ENCODE peak calls at places on chromosomes 11 and 22, in six cellular contexts. C is H9, K is H1, Y is mesenchymal stem cell, Z is trophoblast cell, G is IMR-90. F is an unnamed sample.

GRCh38 chr11:113273720-113274119 is 40.7 kb upstream of the TTC12 start:
- DNase-seq in Y (no peak), G (no peak), K (no peak), Z (no peak), C (no peak), F (no peak)

GRCh38 chr11:111846640-111847039 is 24.7 kb downstream of the ALG9 start:
- DNase-seq in G (peak), C (no peak), Y (peak), K (no peak), Z (peak), F (no peak)

GRCh38 chr22:44859641-44860040 is 107.3 kb downstream of the ARHGAP8 start:
- DNase-seq in K (no peak), Z (no peak), Y (no peak), C (no peak), G (no peak), F (no peak)

GRCh38 chr11:92681606-92682005 is 287.8 kb upstream of the MTNR1B start:
- DNase-seq in G (no peak), Y (no peak), K (no peak), Z (no peak), C (no peak), F (no peak)

GRCh38 chr11:36746886-36747710 is 149.1 kb upstream of the RAG2 start:
- DNase-seq in Z (peak), G (peak), C (peak), Y (peak), K (peak), F (peak)

GRCh38 chr22:50276143-50276542 is 6.0 kb upstream of the MAPK11 start:
- DNase-seq in K (no peak), Z (peak), G (peak), Y (no peak), C (peak), F (no peak)

GRCh38 chr11:84419576-84419975 is 1133.4 kb upstream of the CCDC90B start:
- DNase-seq in G (no peak), K (no peak), C (no peak), Y (no peak), Z (no peak), F (peak)

GRCh38 chr11:15927866-15928217 is 428.5 kb downstream of the SOX6 start:
- DNase-seq in G (no peak), Z (no peak), C (no peak), Y (no peak), K (no peak), F (no peak)

GRCh38 chr11:30586251-30587144 is at the start of gene MPPED2:
- DNase-seq in Z (peak), C (peak), G (no peak), K (no peak), Y (no peak), F (peak)

GRCh38 chr22:46373838-46374662 is 38.5 kb downstream of the TRMU start:
- DNase-seq in K (no peak), Z (no peak), G (no peak), C (no peak), Y (no peak), F (no peak)

GRCh38 chr22:20610243-20610686 is 102.9 kb downstream of the MED15 start:
- DNase-seq in K (no peak), Z (no peak), G (no peak), C (peak), Y (no peak), F (no peak)

GRCh38 chr22:24965822-24966626 is 13.5 kb downstream of the KIAA1671 start:
- DNase-seq in C (no peak), Y (no peak), G (no peak), K (no peak), Z (peak), F (no peak)

GRCh38 chr11:44445500-44446340 is 119.7 kb upstream of the CD82 start:
- DNase-seq in Y (no peak), G (no peak), Z (no peak), C (peak), K (peak), F (no peak)

GRCh38 chr11:102111787-102112653 is 1.8 kb downstream of the YAP1 start:
- DNase-seq in K (peak), G (peak), Z (peak), C (no peak), Y (peak), F (no peak)

GRCh38 chr11:112620621-112621394 is 340.4 kb upstream of the NCAM1 start:
- DNase-seq in Y (peak), C (no peak), Z (peak), K (no peak), G (no peak), F (no peak)

GRCh38 chr11:57224537-57224936 is 12.5 kb downstream of the APLNR start:
- DNase-seq in Z (no peak), C (no peak), Y (no peak), G (peak), K (no peak), F (no peak)

GRCh38 chr11:106216281-106216680 is 138.8 kb downstream of the AASDHPPT start:
- DNase-seq in Y (no peak), C (no peak), Z (no peak), G (no peak), K (no peak), F (no peak)

GRCh38 chr11:102139081-102139498 is 28.8 kb downstream of the YAP1 start:
- DNase-seq in C (no peak), Y (peak), K (no peak), G (peak), Z (peak), F (no peak)

GRCh38 chr22:32218470-32218869 is 13.6 kb upstream of the RFPL2 start:
- DNase-seq in K (no peak), G (no peak), Z (peak), C (no peak), Y (no peak), F (no peak)

GRCh38 chr22:37032535-37033460 is 13.3 kb downstream of the MPST start:
- DNase-seq in Z (peak), K (no peak), G (peak), C (no peak), Y (peak), F (no peak)

GRCh38 chr11:125410091-125410490 is 86.0 kb downstream of the FEZ1 start:
- DNase-seq in C (peak), Z (peak), K (no peak), Y (peak), G (no peak), F (no peak)

GRCh38 chr22:30891443-30891755 is 77.2 kb downstream of the MORC2 start:
- DNase-seq in Y (no peak), K (no peak), Z (no peak), G (no peak), C (no peak), F (no peak)

GRCh38 chr22:43542681-43543521 is 131.1 kb downstream of the MPPED1 start:
- DNase-seq in C (peak), G (no peak), K (no peak), Z (no peak), Y (no peak), F (no peak)

GRCh38 chr11:19931141-19931767 is 218.6 kb downstream of the NAV2 start:
- DNase-seq in C (no peak), K (no peak), Y (peak), G (no peak), Z (no peak), F (no peak)

GRCh38 chr22:47090591-47091240 is 328.3 kb downstream of the TBC1D22A start:
- DNase-seq in G (peak), Y (peak), C (peak), K (no peak), Z (peak), F (peak)

GRCh38 chr11:61701298-61701993 is 21.3 kb downstream of the DAGLA start:
- DNase-seq in Z (peak), C (peak), K (no peak), Y (peak), G (peak), F (no peak)

GRCh38 chr11:26741036-26741435 is 19.2 kb upstream of the SLC5A12 start:
- DNase-seq in G (no peak), C (no peak), K (no peak), Y (no peak), Z (no peak), F (no peak)

GRCh38 chr11:124740277-124740882 is 638 bp downstream of the NRGN start:
- DNase-seq in G (no peak), C (peak), Z (peak), Y (no peak), K (no peak), F (no peak)

GRCh38 chr22:48504519-48505140 is 1323.0 kb downstream of the BRD1 start:
- DNase-seq in K (no peak), Y (no peak), C (no peak), Z (no peak), G (no peak), F (no peak)

GRCh38 chr22:46891382-46891951 is 129.0 kb downstream of the TBC1D22A start:
- DNase-seq in Z (no peak), Y (no peak), G (no peak), C (no peak), K (no peak), F (no peak)

GRCh38 chr11:68448604-68449011 is 11.9 kb upstream of the PPP6R3 start:
- DNase-seq in K (no peak), Z (no peak), Y (no peak), C (no peak), G (no peak), F (no peak)

GRCh38 chr11:9574556-9574805 is 1.0 kb downstream of the WEE1 start:
- DNase-seq in Z (no peak), C (no peak), Y (no peak), G (no peak), K (no peak), F (no peak)

GRCh38 chr11:64146036-64146943 is 19.6 kb downstream of the MACROD1 start:
- DNase-seq in Y (peak), C (peak), K (peak), Z (peak), G (peak), F (no peak)

GRCh38 chr11:44849922-44850321 is 100.8 kb downstream of the TP53I11 start:
- DNase-seq in G (no peak), Z (no peak), K (no peak), C (no peak), Y (no peak), F (no peak)

GRCh38 chr11:19816817-19817216 is 104.2 kb downstream of the NAV2 start:
- DNase-seq in K (no peak), Y (no peak), Z (no peak), G (no peak), C (peak), F (no peak)

GRCh38 chr11:17046690-17047089 is 30.8 kb downstream of the RPS13 start:
- DNase-seq in G (no peak), C (no peak), K (no peak), Z (no peak), Y (no peak), F (no peak)

GRCh38 chr11:32297629-32298028 is 137.7 kb downstream of the WT1 start:
- DNase-seq in K (no peak), C (no peak), Z (peak), Y (peak), G (peak), F (no peak)

GRCh38 chr11:107563702-107564101 is 1.8 kb downstream of the ALKBH8 start:
- DNase-seq in K (no peak), G (peak), C (no peak), Y (peak), Z (peak), F (no peak)

GRCh38 chr11:22456993-22457748 is 119.0 kb downstream of the SLC17A6 start:
- DNase-seq in Z (peak), C (no peak), G (no peak), Y (no peak), K (no peak), F (no peak)

GRCh38 chr22:30694638-30695350 is at the start of gene OSBP2:
- DNase-seq in Z (peak), C (peak), Y (no peak), G (no peak), K (no peak), F (peak)

GRCh38 chr22:26662160-26662559 is 4.8 kb downstream of the MIAT start:
- DNase-seq in C (no peak), Y (no peak), K (no peak), Z (no peak), G (no peak), F (no peak)

GRCh38 chr22:26660961-26661578 is 3.7 kb downstream of the MIAT start:
- DNase-seq in Z (no peak), G (no peak), K (no peak), Y (no peak), C (no peak), F (peak)

GRCh38 chr22:26658161-26658560 is 773 bp downstream of the MIAT start:
- DNase-seq in Z (no peak), G (no peak), K (no peak), Y (no peak), C (no peak), F (no peak)

GRCh38 chr22:26656896-26657851 is at the start of gene MIAT:
- DNase-seq in K (no peak), Z (no peak), G (peak), C (peak), Y (no peak), F (peak)

GRCh38 chr22:26658671-26659478 is 1.5 kb downstream of the MIAT start:
- DNase-seq in C (peak), Y (peak), Z (peak), G (peak), K (peak), F (peak)
- H3K4ac ChIP-seq in C (no peak), Y (no peak), Z (no peak), G (peak), K (no peak), F (no peak)

GRCh38 chr11:117750916-117751773 is 45.9 kb downstream of the DSCAML1 start:
- DNase-seq in K (no peak), Z (no peak), Y (no peak), C (no peak), G (no peak), F (no peak)
- H3K4me2 ChIP-seq in K (no peak), Z (no peak), Y (no peak), C (no peak), G (no peak), F (no peak)

GRCh38 chr11:75547617-75548054 is 14.4 kb upstream of the SERPINH1 start:
- DNase-seq in Y (peak), Z (peak), C (peak), G (peak), K (no peak), F (peak)

GRCh38 chr11:75547177-75547576 is 14.9 kb upstream of the SERPINH1 start:
- DNase-seq in K (no peak), Z (no peak), G (no peak), C (no peak), Y (no peak), F (no peak)

GRCh38 chr11:75553182-75553581 is 8.9 kb upstream of the SERPINH1 start:
- DNase-seq in Z (no peak), Y (no peak), G (no peak), K (no peak), C (no peak), F (no peak)

GRCh38 chr11:75548571-75549272 is 13.3 kb upstream of the SERPINH1 start:
- DNase-seq in Y (no peak), Z (no peak), G (no peak), K (no peak), C (no peak), F (no peak)

DNA sequence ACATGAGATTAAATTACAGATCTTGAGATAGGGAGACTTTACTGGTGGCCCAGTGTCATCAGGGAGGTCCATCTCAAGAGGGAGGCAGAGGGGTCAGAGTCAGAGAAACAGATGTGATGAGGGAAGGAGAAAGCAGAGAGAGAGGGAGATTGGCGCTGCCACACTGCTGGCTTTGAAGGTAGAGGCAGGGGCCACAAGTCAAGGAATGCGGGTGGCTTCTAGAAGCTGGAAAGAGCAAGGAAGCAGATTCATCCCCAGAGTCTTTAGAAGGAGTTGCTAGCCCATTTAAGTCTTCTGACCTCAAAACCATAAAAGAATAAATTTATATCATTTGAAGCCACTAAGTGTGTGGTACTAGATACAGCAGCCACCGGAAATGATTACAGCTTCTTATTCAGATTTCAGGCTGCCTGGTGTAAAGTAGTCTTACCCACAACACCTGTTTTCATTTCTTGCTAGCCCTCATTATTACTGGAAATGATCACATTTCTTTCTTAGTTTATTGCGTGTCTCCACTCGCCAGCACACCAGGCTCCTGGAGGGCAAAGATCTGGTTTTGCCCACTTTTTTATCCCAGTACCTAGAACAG is 12.6 kb upstream of the SERPINH1 start:
- DNase-seq in G (no peak), C (no peak), Z (no peak), K (no peak), Y (no peak), F (no peak)
- H3K14ac ChIP-seq in G (no peak), C (no peak), Z (no peak), K (no peak), Y (no peak), F (no peak)

GRCh38 chr11:925496-926301 is at the start of gene AP2A2:
- DNase-seq in Y (peak), K (peak), G (peak), Z (peak), C (peak), F (peak)
- H3K4ac ChIP-seq in Y (no peak), K (no peak), G (peak), Z (peak), C (no peak), F (peak)

GRCh38 chr11:12842933-12843636 is 166.0 kb upstream of the RASSF10 start:
- DNase-seq in Y (peak), Z (no peak), K (no peak), G (no peak), C (no peak), F (peak)
- H3K4me2 ChIP-seq in Y (no peak), Z (no peak), K (no peak), G (no peak), C (no peak), F (no peak)

DNA sequence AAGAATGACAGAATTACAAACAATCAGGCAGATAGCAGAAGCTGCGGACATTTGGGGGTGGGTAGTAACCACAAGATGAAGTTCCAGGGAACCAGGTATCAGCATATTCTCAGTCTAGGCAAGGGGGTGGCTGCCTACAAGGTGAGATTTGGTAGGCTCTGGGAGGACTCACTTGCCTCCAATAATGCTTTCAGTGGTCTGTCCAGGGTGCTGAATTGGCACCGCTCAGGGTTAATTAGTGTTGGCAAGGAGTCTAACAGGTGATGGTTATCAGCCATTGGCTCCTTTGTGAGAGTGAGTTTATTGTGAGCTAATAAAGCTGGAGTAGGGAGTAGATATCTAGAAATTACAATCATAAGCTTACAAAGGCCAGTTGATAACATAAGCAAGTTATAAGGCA is 320.4 kb downstream of the MIAT start:
- DNase-seq in C (no peak), Y (no peak), G (no peak), Z (no peak), K (no peak), F (no peak)
- H3K14ac ChIP-seq in C (no peak), Y (no peak), G (no peak), Z (no peak), K (no peak), F (no peak)

F was measured in neuronal stem cell.